ENCODE peak calls at places on chromosome 16, in ten cellular contexts. J is Caco-2; P is HFF-Myc; G is coronary artery; D is lower leg skin; S is mucosa of gallbladder; H is activated naive CD8-positive, alpha-beta T cell treated with anti-CD3 and anti-CD28 coated beads, Interleukin-2, amount 50 U/mL, for 24 hours; V is fibroblast of the aortic adventitia; Z is NCI-H1417; N is mucosa of descending colon. W is an unnamed sample.
A peak's percentile ranks its signal among the peaks of the same experiment; 100 is the strongest.

GRCh38 chr16:6160303-6160702 is 1062.7 kb upstream of the EEF2KMT start:
- DNase-seq in J (no peak), P (no peak), G (no peak), D (no peak), S (no peak), H (no peak), V (no peak), Z (no peak), N (no peak), W (no peak)

GRCh38 chr16:83143788-83144187 is 517.0 kb downstream of the CDH13 start:
- DNase-seq in J (peak; percentile 92), P (no peak), G (no peak), D (no peak), S (peak; percentile 21), H (no peak), V (peak; percentile 72), Z (no peak), N (no peak), W (no peak)

GRCh38 chr16:85592700-85593502 is 20.2 kb upstream of the GSE1 start:
- DNase-seq in J (no peak), P (no peak), G (no peak), D (no peak), S (no peak), H (no peak), V (peak; percentile 58), Z (no peak), N (no peak), W (peak; percentile 75)

GRCh38 chr16:61892531-61892930 is 143.7 kb downstream of the CDH8 start:
- DNase-seq in J (no peak), P (no peak), G (no peak), D (no peak), S (no peak), H (no peak), V (no peak), Z (no peak), N (no peak), W (no peak)

GRCh38 chr16:66728117-66728787 is 23.2 kb downstream of the DYNC1LI2 start:
- DNase-seq in J (peak; percentile 35), P (no peak), G (no peak), D (no peak), S (no peak), H (no peak), V (peak; percentile 84), Z (peak; percentile 61), N (no peak), W (peak; percentile 47)

GRCh38 chr16:1108299-1109252 is 12.5 kb upstream of the C1QTNF8 start:
- DNase-seq in J (no peak), P (no peak), G (no peak), D (no peak), S (peak; percentile 77), H (no peak), V (peak; percentile 34), Z (peak; percentile 84), N (no peak), W (no peak)

GRCh38 chr16:56737539-56737938 is 7.6 kb downstream of the NUP93 start:
- DNase-seq in J (no peak), P (no peak), G (no peak), D (no peak), S (no peak), H (no peak), V (no peak), Z (no peak), N (no peak), W (no peak)

GRCh38 chr16:71784093-71784492 is 24.5 kb downstream of the AP1G1 start:
- DNase-seq in J (no peak), P (no peak), G (no peak), D (no peak), S (no peak), H (no peak), V (no peak), Z (no peak), N (no peak), W (no peak)

GRCh38 chr16:20792216-20792615 is 14.1 kb downstream of the ERI2 start:
- DNase-seq in J (no peak), P (no peak), G (no peak), D (no peak), S (no peak), H (no peak), V (no peak), Z (no peak), N (no peak), W (no peak)

GRCh38 chr16:24879684-24880083 is 33.9 kb downstream of the SLC5A11 start:
- DNase-seq in J (no peak), P (no peak), G (no peak), D (no peak), S (no peak), H (no peak), V (no peak), Z (no peak), N (no peak), W (no peak)

GRCh38 chr16:19071811-19072777 is 4.7 kb downstream of the COQ7 start:
- DNase-seq in J (peak; percentile 80), P (no peak), G (no peak), D (peak; percentile 30), S (peak; percentile 63), H (peak; percentile 67), V (peak; percentile 68), Z (peak; percentile 19), N (no peak), W (peak; percentile 47)

W was measured in K562.